ENCODE peak calls at places on chromosomes 4 and X, in five cellular contexts. One of them, this sample, is unnamed.

GRCh38 chr4:23956601-23957364 is 66.9 kb upstream of the PPARGC1A start:
- DNase-seq in astrocyte: no peak
- DNase-seq in body of pancreas: no peak
- DNase-seq in tibial nerve: no peak
- DNase-seq in mammary epithelial cell: no peak
- DNase-seq in this sample: no peak

GRCh38 chr4:101254776-101255175 is 92.5 kb downstream of the PPP3CA start:
- DNase-seq in astrocyte: no peak
- DNase-seq in body of pancreas: no peak
- DNase-seq in tibial nerve: no peak
- DNase-seq in mammary epithelial cell: no peak
- DNase-seq in this sample: no peak

GRCh38 chr4:154049457-154050181 is 260.7 kb upstream of the SFRP2 start:
- DNase-seq in astrocyte: peak
- DNase-seq in body of pancreas: no peak
- DNase-seq in tibial nerve: peak
- DNase-seq in mammary epithelial cell: peak
- DNase-seq in this sample: no peak

GRCh38 chr4:182449186-182449880 is 206.1 kb downstream of the TENM3 start:
- DNase-seq in astrocyte: peak
- DNase-seq in body of pancreas: no peak
- DNase-seq in tibial nerve: no peak
- DNase-seq in mammary epithelial cell: peak
- DNase-seq in this sample: no peak

GRCh38 chr4:146335763-146336412 is 121.5 kb downstream of the REELD1 start:
- DNase-seq in astrocyte: no peak
- DNase-seq in body of pancreas: no peak
- DNase-seq in tibial nerve: no peak
- DNase-seq in mammary epithelial cell: peak
- DNase-seq in this sample: no peak

GRCh38 chr4:140969296-140969695 is 164.0 kb downstream of the RNF150 start:
- DNase-seq in astrocyte: no peak
- DNase-seq in body of pancreas: no peak
- DNase-seq in tibial nerve: no peak
- DNase-seq in mammary epithelial cell: no peak
- DNase-seq in this sample: no peak

GRCh38 chr4:103786014-103786413 is 66.2 kb upstream of the TACR3 start:
- DNase-seq in astrocyte: peak
- DNase-seq in body of pancreas: no peak
- DNase-seq in tibial nerve: no peak
- DNase-seq in mammary epithelial cell: peak
- DNase-seq in this sample: no peak

GRCh38 chrX:130893356-130894085 is 9.5 kb downstream of the ENOX2 start:
- DNase-seq in astrocyte: no peak
- DNase-seq in body of pancreas: no peak
- DNase-seq in tibial nerve: no peak
- DNase-seq in mammary epithelial cell: no peak
- DNase-seq in this sample: no peak

GRCh38 chrX:2325076-2325784 is 175.5 kb downstream of the DHRSX start:
- DNase-seq in astrocyte: peak
- DNase-seq in body of pancreas: peak
- DNase-seq in tibial nerve: no peak
- DNase-seq in mammary epithelial cell: peak
- DNase-seq in this sample: peak

DNA sequence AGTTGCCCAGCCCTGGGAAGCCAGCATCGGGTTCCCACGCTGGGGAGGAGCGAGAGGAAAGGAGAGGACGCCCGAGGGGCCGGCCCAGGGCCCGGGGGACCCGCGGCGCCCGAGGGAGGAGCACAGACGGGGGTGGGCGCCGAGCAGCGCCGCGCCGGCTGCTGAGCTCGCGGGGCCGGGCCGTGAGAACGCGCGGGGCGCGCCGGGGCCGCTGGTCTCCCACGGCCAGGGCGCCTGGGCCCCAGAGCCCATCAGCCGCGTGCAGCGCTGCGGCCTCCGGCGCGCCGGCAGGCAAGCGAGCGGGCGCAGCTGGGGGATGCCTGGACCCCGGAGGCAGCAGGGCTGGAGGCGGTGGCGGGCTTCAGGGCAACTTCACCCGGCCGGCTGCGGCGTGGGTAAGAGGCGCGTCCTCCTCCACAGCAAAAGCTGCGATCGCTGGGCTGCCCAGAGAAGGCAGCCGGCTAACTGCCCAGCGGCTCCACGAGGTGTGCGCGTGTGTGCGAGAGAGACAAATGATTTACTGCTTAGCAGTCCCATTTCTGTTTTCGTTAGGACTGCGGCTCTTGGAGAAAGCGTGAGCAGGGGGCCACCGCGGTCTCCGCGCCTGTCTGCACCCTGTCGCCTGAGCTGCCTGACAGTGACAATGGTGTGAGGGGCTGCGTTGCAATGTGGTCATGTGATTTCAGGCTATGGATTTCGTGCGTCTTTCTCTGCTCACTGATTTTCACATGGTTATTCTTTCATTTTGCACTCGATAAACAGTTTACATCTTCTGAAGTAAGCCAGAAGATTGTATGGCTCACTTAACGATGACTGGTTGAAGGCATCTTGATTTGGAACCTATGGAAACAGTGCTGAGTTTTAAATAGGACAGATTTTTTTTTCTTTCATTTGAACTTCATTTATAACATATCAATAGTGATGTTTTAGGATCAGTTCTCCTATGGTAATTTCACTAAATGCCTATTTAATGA is 1.2 kb downstream of the GUCY1A1 start:
- DNase-seq in astrocyte: peak
- DNase-seq in body of pancreas: peak
- DNase-seq in tibial nerve: no peak
- DNase-seq in mammary epithelial cell: peak
- DNase-seq in this sample: no peak
- H3K27ac ChIP-seq in astrocyte: no peak
- H3K27ac ChIP-seq in body of pancreas: peak
- H3K27ac ChIP-seq in tibial nerve: peak
- H3K27ac ChIP-seq in mammary epithelial cell: no peak
- H3K27ac ChIP-seq in this sample: no peak

GRCh38 chr4:6271206-6271605 is 1.6 kb downstream of the WFS1 start:
- DNase-seq in astrocyte: no peak
- DNase-seq in body of pancreas: no peak
- DNase-seq in tibial nerve: no peak
- DNase-seq in mammary epithelial cell: no peak
- DNase-seq in this sample: no peak
- H3K4me3 ChIP-seq in astrocyte: no peak
- H3K4me3 ChIP-seq in body of pancreas: no peak
- H3K4me3 ChIP-seq in tibial nerve: peak
- H3K4me3 ChIP-seq in mammary epithelial cell: no peak
- H3K4me3 ChIP-seq in this sample: no peak

GRCh38 chr4:56981795-56982201 is 3.1 kb downstream of the POLR2B start:
- DNase-seq in astrocyte: peak
- DNase-seq in body of pancreas: no peak
- DNase-seq in tibial nerve: no peak
- DNase-seq in mammary epithelial cell: no peak
- DNase-seq in this sample: no peak
- H3K27ac ChIP-seq in astrocyte: peak
- H3K27ac ChIP-seq in body of pancreas: peak
- H3K27ac ChIP-seq in tibial nerve: no peak
- H3K27ac ChIP-seq in mammary epithelial cell: no peak
- H3K27ac ChIP-seq in this sample: no peak

GRCh38 chr4:88743696-88744095 is 46.1 kb upstream of the NAP1L5 start:
- DNase-seq in astrocyte: peak
- DNase-seq in body of pancreas: no peak
- DNase-seq in tibial nerve: no peak
- DNase-seq in mammary epithelial cell: no peak
- DNase-seq in this sample: no peak

GRCh38 chr4:88745581-88746163 is 48.0 kb upstream of the NAP1L5 start:
- DNase-seq in astrocyte: no peak
- DNase-seq in body of pancreas: no peak
- DNase-seq in tibial nerve: no peak
- DNase-seq in mammary epithelial cell: no peak
- DNase-seq in this sample: no peak

GRCh38 chr4:88745175-88745574 is 47.5 kb upstream of the NAP1L5 start:
- DNase-seq in astrocyte: no peak
- DNase-seq in body of pancreas: no peak
- DNase-seq in tibial nerve: no peak
- DNase-seq in mammary epithelial cell: no peak
- DNase-seq in this sample: no peak

GRCh38 chr4:88746186-88746585 is 48.6 kb upstream of the NAP1L5 start:
- DNase-seq in astrocyte: no peak
- DNase-seq in body of pancreas: no peak
- DNase-seq in tibial nerve: no peak
- DNase-seq in mammary epithelial cell: no peak
- DNase-seq in this sample: no peak

DNA sequence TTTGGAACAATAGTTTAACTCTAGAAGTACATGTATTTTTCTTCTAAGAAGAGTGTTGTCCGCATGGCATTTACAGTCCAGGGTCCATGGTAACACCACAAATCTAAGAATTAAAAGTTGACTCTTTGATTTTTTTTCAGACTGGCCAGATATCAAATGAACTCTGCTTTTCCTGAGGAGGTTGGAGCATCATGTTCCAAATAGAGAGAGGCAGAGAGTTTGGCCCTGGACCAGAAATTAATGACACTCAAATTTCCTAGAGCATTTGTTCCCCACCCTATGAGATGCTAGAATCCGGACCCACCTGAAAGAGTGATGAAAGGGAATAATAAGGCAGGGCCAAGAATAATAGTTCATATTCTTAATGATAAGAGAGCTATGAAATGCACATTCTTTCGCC is 47.0 kb upstream of the NAP1L5 start:
- DNase-seq in astrocyte: no peak
- DNase-seq in body of pancreas: no peak
- DNase-seq in tibial nerve: no peak
- DNase-seq in mammary epithelial cell: no peak
- DNase-seq in this sample: no peak
- H3K4me3 ChIP-seq in astrocyte: no peak
- H3K4me3 ChIP-seq in body of pancreas: no peak
- H3K4me3 ChIP-seq in tibial nerve: no peak
- H3K4me3 ChIP-seq in mammary epithelial cell: no peak
- H3K4me3 ChIP-seq in this sample: no peak

DNA sequence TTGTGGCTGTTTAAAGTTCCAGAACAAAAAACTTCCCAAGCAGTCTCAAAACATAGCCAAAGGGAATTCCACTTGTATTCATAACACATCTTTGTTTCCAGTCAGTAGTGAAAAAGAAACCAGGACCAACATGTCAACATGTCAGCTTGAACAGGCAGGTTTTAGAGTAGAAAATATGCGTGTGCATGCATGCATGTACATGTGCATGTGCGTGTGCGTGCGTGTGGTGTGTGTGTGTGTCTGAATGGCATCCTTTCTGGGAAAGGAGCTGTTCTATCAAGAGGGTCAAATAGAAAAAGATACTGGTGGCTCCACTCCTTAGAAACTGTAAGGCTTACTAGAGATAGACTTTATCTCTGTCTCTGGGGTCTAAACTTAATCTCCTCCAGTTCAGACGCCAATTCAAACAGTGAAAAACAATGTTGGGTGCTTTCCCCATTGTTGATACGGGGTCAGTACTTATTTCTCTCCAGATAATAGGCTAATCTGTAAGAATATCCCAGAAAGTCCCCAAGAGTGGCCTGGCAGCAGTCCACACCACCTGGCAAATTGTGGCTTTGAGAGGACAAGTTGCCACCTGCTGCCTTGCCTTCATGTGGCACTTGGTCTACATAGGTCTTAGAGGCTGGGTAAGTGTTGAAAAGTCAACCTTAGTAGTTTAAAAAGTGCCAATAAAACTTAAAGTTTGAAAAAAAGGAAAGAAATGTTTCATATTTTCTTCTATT is 110.3 kb downstream of the SCD5 start:
- DNase-seq in astrocyte: no peak
- DNase-seq in body of pancreas: no peak
- DNase-seq in tibial nerve: no peak
- DNase-seq in mammary epithelial cell: peak
- DNase-seq in this sample: no peak
- H3K27ac ChIP-seq in astrocyte: no peak
- H3K27ac ChIP-seq in body of pancreas: no peak
- H3K27ac ChIP-seq in tibial nerve: no peak
- H3K27ac ChIP-seq in mammary epithelial cell: no peak
- H3K27ac ChIP-seq in this sample: no peak

DNA sequence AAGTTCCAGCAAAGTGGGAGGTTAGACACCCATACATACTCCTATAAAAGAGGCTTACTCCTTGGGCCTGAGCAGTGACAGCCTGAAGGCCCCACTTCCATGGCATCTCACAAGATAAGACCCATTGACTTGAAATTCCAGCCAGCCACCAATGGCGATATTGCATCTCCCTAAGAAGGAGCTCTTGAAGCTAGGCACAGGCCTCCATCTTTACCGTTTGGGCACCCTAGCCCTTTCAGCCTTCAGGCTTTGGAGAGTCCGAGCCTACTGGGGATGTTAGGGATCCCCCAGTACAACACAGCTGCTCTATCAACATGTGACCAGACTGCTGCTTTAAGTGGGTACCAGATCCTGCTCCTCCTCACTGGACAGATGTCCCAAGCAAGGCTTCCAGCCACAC is 189.5 kb downstream of the MAGEE1 start:
- DNase-seq in astrocyte: no peak
- DNase-seq in body of pancreas: no peak
- DNase-seq in tibial nerve: no peak
- DNase-seq in mammary epithelial cell: no peak
- DNase-seq in this sample: no peak
- H3K4me3 ChIP-seq in astrocyte: no peak
- H3K4me3 ChIP-seq in body of pancreas: no peak
- H3K4me3 ChIP-seq in tibial nerve: no peak
- H3K4me3 ChIP-seq in mammary epithelial cell: no peak
- H3K4me3 ChIP-seq in this sample: no peak

GRCh38 chr4:147901886-147902285 is 170.0 kb downstream of the ARHGAP10 start:
- DNase-seq in astrocyte: no peak
- DNase-seq in body of pancreas: no peak
- DNase-seq in tibial nerve: no peak
- DNase-seq in mammary epithelial cell: no peak
- DNase-seq in this sample: no peak

GRCh38 chr4:147901388-147901787 is 169.5 kb downstream of the ARHGAP10 start:
- DNase-seq in astrocyte: no peak
- DNase-seq in body of pancreas: no peak
- DNase-seq in tibial nerve: no peak
- DNase-seq in mammary epithelial cell: no peak
- DNase-seq in this sample: no peak

GRCh38 chr4:147899512-147899911 is 167.6 kb downstream of the ARHGAP10 start:
- DNase-seq in astrocyte: no peak
- DNase-seq in body of pancreas: no peak
- DNase-seq in tibial nerve: no peak
- DNase-seq in mammary epithelial cell: no peak
- DNase-seq in this sample: no peak
- H3K27ac ChIP-seq in astrocyte: no peak
- H3K27ac ChIP-seq in body of pancreas: no peak
- H3K27ac ChIP-seq in tibial nerve: no peak
- H3K27ac ChIP-seq in mammary epithelial cell: no peak
- H3K27ac ChIP-seq in this sample: no peak

This sample was measured in effector memory CD4-positive, alpha-beta T cell.